ENCODE peak calls at places on chromosome 17, in seven cellular contexts. O is cardiac fibroblast, I is body of pancreas, K is fibroblast of villous mesenchyme, N is keratinocyte, V is heart right ventricle, R is fibroblast of the aortic adventitia. U is an unnamed sample.

GRCh38 chr17:17205368-17206148 is 575 bp downstream of the PLD6 start:
- DNase-seq in O (peak), I (peak), K (peak), N (no peak), V (peak), R (peak), U (peak)

GRCh38 chr17:41811549-41812175 is at the start of gene P3H4:
- DNase-seq in O (peak), I (peak), K (peak), N (no peak), V (peak), R (peak), U (peak)

GRCh38 chr17:68835061-68835460 is 120.1 kb downstream of the ABCA8 start:
- DNase-seq in O (peak), I (no peak), K (peak), N (no peak), V (no peak), R (no peak), U (no peak)

GRCh38 chr17:58568050-58568830 is 53.8 kb upstream of the MTMR4 start:
- DNase-seq in O (no peak), I (no peak), K (no peak), N (no peak), V (no peak), R (no peak), U (no peak)

GRCh38 chr17:19713901-19714361 is 2.5 kb downstream of the SLC47A2 start:
- DNase-seq in O (no peak), I (no peak), K (no peak), N (no peak), V (no peak), R (no peak), U (no peak)

GRCh38 chr17:28726912-28727726 is 1.1 kb upstream of the TLCD1 start:
- DNase-seq in O (peak), I (peak), K (peak), N (peak), V (peak), R (peak), U (peak)

GRCh38 chr17:19592316-19592715 is 56.2 kb upstream of the ALDH3A2 start:
- DNase-seq in O (no peak), I (no peak), K (no peak), N (no peak), V (no peak), R (no peak), U (no peak)

GRCh38 chr17:27481327-27481726 is 25.1 kb downstream of the KSR1 start:
- DNase-seq in O (no peak), I (no peak), K (no peak), N (no peak), V (no peak), R (no peak), U (no peak)

GRCh38 chr17:35373984-35374765 is 754 bp upstream of the SLFN11 start:
- DNase-seq in O (peak), I (peak), K (peak), N (no peak), V (peak), R (peak), U (peak)

GRCh38 chr17:42189651-42189965 is 4.4 kb upstream of the HCRT start:
- DNase-seq in O (no peak), I (no peak), K (no peak), N (no peak), V (no peak), R (no peak), U (no peak)

GRCh38 chr17:19470529-19471261 is 59.7 kb downstream of the RNF112 start:
- DNase-seq in O (peak), I (peak), K (peak), N (no peak), V (peak), R (peak), U (no peak)

GRCh38 chr17:80509311-80509710 is 32.9 kb upstream of the NPTX1 start:
- DNase-seq in O (no peak), I (no peak), K (no peak), N (no peak), V (no peak), R (no peak), U (no peak)

GRCh38 chr17:70134042-70134441 is 35.3 kb upstream of the KCNJ2 start:
- DNase-seq in O (no peak), I (no peak), K (no peak), N (no peak), V (no peak), R (no peak), U (no peak)

DNA sequence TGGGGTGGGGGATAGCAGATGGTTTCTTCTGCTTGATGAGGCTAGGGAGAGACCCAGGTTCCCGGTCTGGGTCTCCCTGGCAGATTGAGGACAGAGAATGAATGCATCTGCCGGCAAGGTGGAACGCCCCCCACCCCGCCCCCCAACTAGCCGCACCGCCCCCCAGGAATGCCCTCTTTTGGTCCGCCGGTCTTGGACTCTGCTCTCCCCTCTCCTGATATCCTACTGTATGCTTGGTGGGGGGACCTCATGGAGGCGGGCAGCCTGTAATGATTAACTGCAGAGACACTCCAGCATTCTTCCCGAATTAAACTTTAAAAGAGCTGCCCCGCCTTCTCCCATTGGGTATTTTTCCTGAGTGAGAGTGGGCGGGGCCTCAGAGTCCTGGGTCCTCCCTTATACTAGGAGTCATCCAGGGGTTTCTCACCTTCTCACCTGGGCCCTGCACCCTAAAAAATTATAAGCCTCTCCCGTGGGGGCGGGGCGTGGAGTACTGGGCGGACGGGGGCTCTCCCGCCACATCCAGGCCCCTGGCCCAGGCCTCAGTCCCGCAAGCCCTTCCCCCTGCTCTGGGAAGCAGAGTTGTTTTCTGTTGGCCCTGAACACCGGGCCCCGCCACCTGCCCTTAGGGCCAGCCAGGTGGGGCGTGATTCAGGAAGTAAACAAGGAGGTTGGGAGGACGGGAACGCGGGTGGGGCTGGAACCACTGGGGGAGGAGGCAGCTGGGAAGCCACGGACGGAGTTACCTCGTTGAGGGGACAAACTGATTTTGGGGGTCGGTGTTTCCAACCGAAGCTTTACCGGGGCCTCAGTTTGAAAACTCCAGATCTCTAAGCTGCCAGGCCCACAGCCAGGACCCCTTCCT is 1.5 kb downstream of the GRB7 start:
- DNase-seq in O (peak), I (peak), K (no peak), N (peak), V (no peak), R (no peak), U (peak)
- TF ChIP-seq CTCF in O (no peak), I (no peak), K (no peak), N (no peak), V (no peak), R (no peak), U (no peak)

DNA sequence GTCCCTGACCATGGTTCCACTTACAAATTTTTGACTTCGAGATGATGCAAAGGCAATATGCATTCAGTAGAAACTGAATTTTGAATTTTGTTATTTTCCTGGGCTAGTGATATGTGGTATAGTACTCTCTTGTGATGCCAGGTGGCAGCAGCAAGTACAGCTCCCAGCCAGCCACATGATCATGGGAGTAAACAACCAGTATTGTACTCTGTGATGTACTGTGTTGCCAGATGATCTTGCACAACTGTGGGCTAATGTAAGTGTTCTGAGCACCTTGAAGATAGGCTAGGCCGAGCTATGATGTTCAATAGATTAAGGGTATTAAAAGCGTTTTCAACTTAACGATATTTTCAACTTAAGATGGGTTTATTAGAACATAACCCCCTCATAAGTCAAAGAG is 250.8 kb downstream of the STX8 start:
- DNase-seq in O (peak), I (peak), K (peak), N (no peak), V (no peak), R (peak), U (no peak)
- TF ChIP-seq CTCF in O (no peak), I (peak), K (no peak), N (no peak), V (no peak), R (no peak), U (no peak)

GRCh38 chr17:56633681-56634080 is 40.2 kb downstream of the NOG start:
- DNase-seq in O (no peak), I (no peak), K (no peak), N (no peak), V (no peak), R (no peak), U (no peak)

GRCh38 chr17:56629450-56630187 is 36.1 kb downstream of the NOG start:
- DNase-seq in O (peak), I (no peak), K (peak), N (no peak), V (no peak), R (peak), U (peak)

GRCh38 chr17:56635640-56636039 is 42.1 kb downstream of the NOG start:
- DNase-seq in O (no peak), I (no peak), K (no peak), N (no peak), V (no peak), R (no peak), U (no peak)

GRCh38 chr17:56624947-56625346 is 31.4 kb downstream of the NOG start:
- DNase-seq in O (no peak), I (no peak), K (no peak), N (no peak), V (no peak), R (no peak), U (no peak)

DNA sequence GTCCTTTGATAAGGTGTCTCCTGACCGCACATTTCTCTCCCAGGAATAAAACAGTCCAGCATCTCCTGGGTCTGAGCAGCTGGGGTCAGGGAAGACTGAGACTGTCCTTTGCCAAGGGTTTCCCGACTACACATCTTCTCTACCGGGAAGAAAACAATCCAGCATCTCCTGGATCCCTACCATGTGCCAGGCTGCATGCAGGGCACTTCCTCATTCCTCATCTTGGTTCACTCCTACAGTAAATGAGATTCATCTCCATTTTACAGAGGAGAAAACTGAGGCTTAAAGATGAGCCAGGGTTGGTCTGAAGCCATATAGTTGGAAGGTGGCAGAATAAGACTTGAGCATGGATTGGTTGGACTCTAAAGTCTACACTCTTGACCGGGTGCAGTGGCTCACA is 36.7 kb downstream of the NOG start:
- DNase-seq in O (no peak), I (no peak), K (no peak), N (no peak), V (no peak), R (no peak), U (no peak)
- TF ChIP-seq CTCF in O (no peak), I (no peak), K (no peak), N (no peak), V (no peak), R (no peak), U (peak)

DNA sequence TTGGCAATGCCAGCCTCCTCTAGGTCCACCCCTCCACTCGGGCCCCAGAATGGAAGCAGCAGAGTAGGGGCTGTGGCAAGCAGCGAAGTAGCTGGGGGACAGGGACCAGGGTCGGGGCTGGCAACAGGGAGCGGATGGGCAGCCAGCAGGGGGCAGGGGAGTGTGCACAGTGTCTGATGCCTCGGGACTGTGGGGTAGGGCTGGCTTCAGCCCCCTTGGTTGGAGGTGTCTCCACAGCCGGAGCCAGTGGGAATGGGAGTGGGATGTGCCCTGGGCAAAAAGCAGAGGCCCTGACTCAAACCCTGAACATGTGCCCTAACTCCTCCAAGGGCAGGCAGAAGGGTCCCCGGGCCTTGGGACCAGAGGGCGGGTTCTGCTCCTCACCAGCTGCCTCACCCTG is 18.5 kb upstream of the ARHGAP27 start:
- DNase-seq in O (no peak), I (no peak), K (no peak), N (no peak), V (no peak), R (no peak), U (no peak)
- TF ChIP-seq CTCF in O (peak), I (no peak), K (no peak), N (no peak), V (no peak), R (no peak), U (no peak)